ENCODE peak calls at places on chromosome 2, in five cellular contexts. C, L, E, O and X are unnamed samples.

GRCh38 chr2:31889044-31889443 is 121.8 kb downstream of the MEMO1 start:
- DNase-seq in C (no peak), L (no peak), E (no peak), O (no peak), X (no peak)

GRCh38 chr2:161990741-161991140 is 83.3 kb downstream of the DPP4 start:
- DNase-seq in C (no peak), L (peak; percentile 62), E (no peak), O (no peak), X (peak; percentile 53)

GRCh38 chr2:74197983-74198460 is 393 bp upstream of the MTHFD2 start:
- DNase-seq in C (no peak), L (no peak), E (no peak), O (no peak), X (peak; percentile 98)

GRCh38 chr2:98773907-98774306 is 43.0 kb upstream of the MGAT4A start:
- DNase-seq in C (no peak), L (no peak), E (no peak), O (no peak), X (no peak)

GRCh38 chr2:25567406-25567805 is 106.0 kb downstream of the DTNB start:
- DNase-seq in C (no peak), L (peak; percentile 56), E (no peak), O (peak; percentile 67), X (peak; percentile 10)

GRCh38 chr2:237704476-237705224 is 77.3 kb downstream of the LRRFIP1 start:
- DNase-seq in C (no peak), L (no peak), E (no peak), O (no peak), X (no peak)

GRCh38 chr2:178874529-178875240 is 67.5 kb upstream of the TTN start:
- DNase-seq in C (no peak), L (no peak), E (no peak), O (no peak), X (no peak)

GRCh38 chr2:201971516-201972228 is 62.0 kb upstream of the FZD7 start:
- DNase-seq in C (no peak), L (no peak), E (no peak), O (no peak), X (no peak)

GRCh38 chr2:234958311-234958710 is 6.5 kb downstream of the SH3BP4 start:
- DNase-seq in C (no peak), L (no peak), E (no peak), O (no peak), X (no peak)
- TF ChIP-seq YY1 in C (no peak), L (no peak), E (no peak), O (no peak), X (no peak)

DNA sequence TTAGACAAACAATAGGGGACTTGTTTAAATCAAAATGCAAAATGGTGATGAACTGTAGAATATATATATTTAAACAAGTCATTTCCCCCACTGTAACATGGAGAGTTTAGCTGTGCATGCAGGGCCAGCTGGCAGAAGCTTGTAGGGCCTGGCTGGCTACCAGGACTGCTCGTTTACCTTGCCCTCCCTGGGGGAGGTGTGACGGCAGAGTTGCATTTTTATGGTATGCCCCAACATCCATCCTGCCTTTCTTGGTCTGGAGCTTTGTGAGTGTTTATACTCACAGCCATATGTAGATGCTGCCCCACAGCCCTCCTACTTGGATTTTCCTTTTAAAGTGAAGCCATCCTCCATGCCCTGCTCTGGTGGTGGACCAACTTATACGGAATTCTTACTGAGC is 101.8 kb upstream of the ZFP36L2 start:
- DNase-seq in C (no peak), L (no peak), E (no peak), O (no peak), X (no peak)
- TF ChIP-seq SP1 in C (no peak), L (no peak), E (no peak), O (no peak), X (no peak)

DNA sequence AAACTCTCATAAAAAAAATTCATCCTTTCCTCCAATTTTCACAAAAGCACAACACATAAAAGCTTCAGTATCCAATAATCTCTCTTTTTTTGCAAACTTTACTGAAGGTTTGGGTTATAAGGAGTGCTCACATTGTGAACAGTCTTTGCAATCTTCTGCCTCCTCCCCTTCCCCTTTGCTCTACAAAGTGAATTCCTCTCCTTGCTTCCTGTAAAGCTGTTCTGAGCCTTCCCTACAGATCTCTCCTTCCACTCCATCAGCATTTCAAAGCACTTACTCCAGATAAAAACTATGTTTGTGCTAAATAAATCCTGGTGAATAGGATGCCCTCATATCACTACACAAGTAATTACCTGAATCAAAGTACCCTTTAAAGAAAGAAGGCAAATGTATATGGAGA is 4.6 kb upstream of the PDK1 start:
- DNase-seq in C (no peak), L (no peak), E (no peak), O (no peak), X (no peak)
- TF ChIP-seq CEBPB in C (no peak), L (no peak), E (no peak), O (no peak), X (no peak)

DNA sequence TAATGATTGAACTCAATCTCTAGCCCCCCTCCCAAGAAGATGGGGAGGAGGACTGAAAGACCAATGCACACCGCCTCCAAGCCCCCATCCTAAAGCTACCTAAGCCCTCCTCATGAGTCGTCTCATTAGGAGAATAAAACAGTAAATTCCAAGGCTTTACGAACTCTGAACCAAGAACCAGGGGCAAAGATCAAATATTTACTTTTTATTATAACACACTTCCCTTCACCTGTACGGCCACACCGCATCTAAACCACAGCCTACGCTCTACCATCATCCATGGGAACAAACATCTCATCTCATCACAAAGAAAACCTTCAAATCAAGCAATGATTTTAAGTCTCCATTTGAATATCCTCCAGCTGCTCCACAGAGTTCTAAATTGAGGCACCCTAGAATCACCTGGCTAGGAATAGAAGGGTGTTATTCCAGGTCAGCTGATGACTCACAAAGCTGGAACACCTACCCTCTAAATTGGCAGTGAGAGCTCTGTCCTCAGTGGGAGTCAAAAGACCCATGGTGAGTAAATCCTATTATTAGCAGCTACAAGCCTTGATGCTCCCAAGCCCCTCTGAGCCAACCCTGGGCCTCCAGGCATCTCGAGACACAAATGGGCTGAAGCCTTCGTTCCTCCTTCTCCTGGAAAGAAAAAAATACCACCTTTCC is 45.6 kb upstream of the BZW1 start:
- DNase-seq in C (no peak), L (no peak), E (no peak), O (no peak), X (peak; percentile 71)
- TF ChIP-seq YY1 in C (no peak), L (no peak), E (no peak), O (no peak), X (no peak)